ENCODE peak calls at places on chromosomes 13 and 19, in four cellular contexts. D, S, X and B are unnamed samples.

GRCh38 chr13:38024431-38024830 is 154.9 kb upstream of the TRPC4 start:
- DNase-seq in X (no peak), S (peak), D (no peak), B (no peak)

GRCh38 chr19:13937479-13938360 is 497 bp downstream of the PODNL1 start:
- DNase-seq in D (no peak), S (no peak), X (no peak), B (no peak)

GRCh38 chr13:103066991-103067390 is 774 bp upstream of the SLC10A2 start:
- DNase-seq in D (no peak), S (no peak), X (no peak), B (no peak)

GRCh38 chr19:2960120-2960519 is 15.3 kb upstream of the ZNF77 start:
- DNase-seq in S (no peak), D (no peak), X (no peak), B (no peak)

GRCh38 chr19:13892885-13893284 is 13.0 kb downstream of the BRME1 start:
- DNase-seq in X (no peak), S (no peak), D (no peak), B (no peak)

GRCh38 chr19:38684078-38684861 is 36.8 kb downstream of the ACTN4 start:
- DNase-seq in X (peak), D (peak), S (peak), B (peak)

GRCh38 chr13:48902421-48902820 is 73.3 kb upstream of the FNDC3A start:
- DNase-seq in D (no peak), S (no peak), X (no peak), B (no peak)

GRCh38 chr13:76868451-76868850 is 17.8 kb downstream of the KCTD12 start:
- DNase-seq in X (no peak), S (no peak), D (no peak), B (no peak)

GRCh38 chr19:821976-822773 is 420 bp upstream of the PLPPR3 start:
- DNase-seq in D (no peak), S (no peak), X (no peak), B (no peak)

GRCh38 chr19:55528030-55528801 is 8.7 kb downstream of the SBK2 start:
- DNase-seq in D (no peak), X (no peak), S (no peak), B (no peak)

GRCh38 chr19:4456843-4457653 is 546 bp downstream of the UBXN6 start:
- DNase-seq in D (no peak), X (peak), S (no peak), B (no peak)

GRCh38 chr13:31742102-31742695 is 2.9 kb downstream of the RXFP2 start:
- DNase-seq in X (peak), S (peak), D (peak), B (no peak)

GRCh38 chr19:16476401-16476800 is 4.6 kb upstream of the EPS15L1 start:
- DNase-seq in D (no peak), S (no peak), X (peak), B (no peak)

GRCh38 chr19:45705115-45705514 is 12.6 kb downstream of the QPCTL start:
- DNase-seq in S (no peak), X (no peak), D (no peak), B (no peak)

GRCh38 chr19:54452626-54453025 is 3.6 kb downstream of the LENG8 start:
- DNase-seq in D (no peak), X (no peak), S (no peak), B (no peak)

GRCh38 chr13:33188093-33188882 is 97.3 kb downstream of the STARD13 start:
- DNase-seq in S (no peak), D (no peak), X (no peak), B (no peak)

GRCh38 chr13:104608280-104608679 is 1542.1 kb upstream of the SLC10A2 start:
- DNase-seq in D (no peak), S (no peak), X (no peak), B (no peak)

GRCh38 chr13:81012031-81012430 is 671.1 kb upstream of the SPRY2 start:
- DNase-seq in X (no peak), D (no peak), S (no peak), B (no peak)

GRCh38 chr19:31290926-31291590 is 58.2 kb downstream of the TSHZ3 start:
- DNase-seq in D (no peak), X (no peak), S (no peak), B (no peak)

GRCh38 chr19:47398707-47399106 is 20.6 kb downstream of the MEIS3 start:
- DNase-seq in X (no peak), D (no peak), S (no peak), B (no peak)

GRCh38 chr19:46115396-46116109 is 8.9 kb downstream of the IGFL3 start:
- DNase-seq in D (peak), S (peak), X (no peak), B (peak)

GRCh38 chr19:1668339-1669123 is 16.1 kb upstream of the TCF3 start:
- DNase-seq in S (no peak), D (no peak), X (no peak), B (no peak)

GRCh38 chr13:78609464-78610205 is 6.3 kb upstream of the POU4F1 start:
- DNase-seq in X (no peak), D (no peak), S (no peak), B (no peak)

GRCh38 chr19:10471909-10472308 is 31.2 kb downstream of the KEAP1 start:
- DNase-seq in D (no peak), S (no peak), X (peak), B (no peak)

GRCh38 chr19:5484398-5485285 is 29.4 kb downstream of the ZNRF4 start:
- DNase-seq in S (peak), X (no peak), D (no peak), B (no peak)

GRCh38 chr19:57583104-57583520 is 833 bp upstream of the ZIK1 start:
- DNase-seq in S (no peak), D (no peak), X (no peak), B (no peak)

GRCh38 chr19:3470500-3471128 is 9.7 kb downstream of the SMIM24 start:
- DNase-seq in X (no peak), S (no peak), D (no peak), B (no peak)

GRCh38 chr19:33713194-33713593 is 83.5 kb upstream of the KCTD15 start:
- DNase-seq in S (no peak), X (no peak), D (no peak), B (no peak)

GRCh38 chr19:38685666-38686529 is 38.4 kb downstream of the ACTN4 start:
- DNase-seq in X (peak), S (peak), D (no peak), B (no peak)

GRCh38 chr13:89066868-89067466 is 1395.8 kb downstream of the SLITRK5 start:
- DNase-seq in S (peak), D (no peak), X (peak), B (no peak)

GRCh38 chr19:48351341-48351752 is 12.4 kb downstream of the TMEM143 start:
- DNase-seq in X (peak), D (no peak), S (no peak), B (no peak)

GRCh38 chr13:43196171-43196611 is 172.8 kb downstream of the DNAJC15 start:
- DNase-seq in D (no peak), X (no peak), S (no peak), B (no peak)

GRCh38 chr19:53057904-53058579 is 13.5 kb downstream of the ERVV-2 start:
- DNase-seq in D (no peak), X (no peak), S (no peak), B (no peak)

GRCh38 chr19:10720607-10721125 is 2.8 kb downstream of the DNM2 start:
- DNase-seq in S (no peak), X (no peak), D (no peak), B (no peak)

GRCh38 chr13:94210826-94211225 is 268.7 kb downstream of the DCT start:
- DNase-seq in X (no peak), S (no peak), D (no peak), B (no peak)

GRCh38 chr19:50050406-50051223 is 24.8 kb downstream of the ZNF473 start:
- DNase-seq in X (peak), S (no peak), D (peak), B (peak)

GRCh38 chr13:101556676-101557121 is 104.2 kb downstream of the ITGBL1 start:
- DNase-seq in D (no peak), X (no peak), S (no peak), B (no peak)

GRCh38 chr19:49925486-49925885 is 3.5 kb upstream of the ATF5 start:
- DNase-seq in X (no peak), D (no peak), S (no peak), B (no peak)

GRCh38 chr19:4154571-4155312 is 1.3 kb downstream of the CREB3L3 start:
- DNase-seq in X (no peak), D (no peak), S (no peak), B (no peak)

GRCh38 chr19:44748426-44749254 is at the start of gene BCL3:
- DNase-seq in S (no peak), D (no peak), X (peak), B (no peak)

GRCh38 chr19:41956621-41957020 is 2.5 kb downstream of the RABAC1 start:
- DNase-seq in D (no peak), X (no peak), S (no peak), B (no peak)

GRCh38 chr19:41957838-41958366 is 1.2 kb downstream of the RABAC1 start:
- DNase-seq in D (peak), X (peak), S (peak), B (peak)

GRCh38 chr19:41957161-41957837 is 1.8 kb downstream of the RABAC1 start:
- DNase-seq in D (no peak), X (no peak), S (no peak), B (no peak)

GRCh38 chr19:41959056-41960053 is at the start of gene RABAC1:
- DNase-seq in D (peak), S (peak), X (peak), B (peak)

GRCh38 chr19:41958367-41959055 is 610 bp downstream of the RABAC1 start:
- DNase-seq in D (no peak), X (peak), S (peak), B (no peak)
- H3K4me3 ChIP-seq in D (peak), X (peak), S (peak), B (peak)

DNA sequence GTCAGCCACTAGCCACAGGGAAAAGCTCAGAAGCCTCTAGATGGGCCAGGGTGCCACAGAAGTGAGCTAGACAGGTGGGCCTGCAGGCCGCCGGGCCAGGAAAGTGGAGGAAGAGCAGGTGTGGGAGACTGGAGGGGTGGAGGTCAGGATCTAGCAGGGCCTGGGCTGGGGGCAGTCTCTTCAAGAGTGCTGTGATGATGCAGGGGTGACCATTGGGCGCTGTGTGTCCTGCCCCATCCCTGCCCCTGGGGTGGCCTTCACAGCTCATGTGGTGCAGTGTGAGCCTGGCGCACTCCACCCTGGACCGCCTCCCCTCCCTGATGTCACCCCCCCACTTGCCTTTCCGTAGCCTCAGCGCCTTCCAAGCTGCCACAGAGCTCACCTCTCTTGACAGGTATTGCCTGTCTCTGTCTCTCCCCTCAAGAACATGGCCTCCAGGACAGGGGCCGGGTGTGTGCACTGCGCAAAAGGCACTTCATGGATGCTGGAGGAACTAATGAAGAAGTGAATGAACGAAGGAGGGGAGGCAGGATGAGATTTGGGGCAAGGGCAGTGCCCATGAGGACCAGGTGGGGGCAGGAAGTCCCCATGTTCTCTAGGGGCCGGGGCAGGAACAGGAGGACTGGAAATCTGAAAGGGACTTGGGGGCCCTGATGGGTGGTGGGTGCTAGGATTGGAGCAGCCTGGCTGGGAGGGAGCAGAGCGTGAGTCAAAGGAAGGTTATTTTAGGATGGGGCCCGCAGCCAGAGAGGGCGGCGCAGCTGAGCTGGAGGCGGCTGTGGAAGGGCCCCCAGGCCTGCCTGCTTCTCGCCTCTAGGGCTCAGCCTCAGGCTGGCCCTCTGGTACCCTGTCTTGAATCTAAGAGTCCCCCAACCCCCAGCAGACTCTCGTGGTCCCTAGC is 6.6 kb downstream of the SSBP4 start:
- DNase-seq in D (no peak), S (no peak), X (peak), B (no peak)
- TF ChIP-seq CTCF in D (no peak), S (peak), X (peak), B (peak)

GRCh38 chr19:40366697-40367561 is 18.4 kb downstream of the PLD3 start:
- DNase-seq in X (peak), D (no peak), S (peak), B (no peak)
- H3K4me3 ChIP-seq in X (no peak), D (no peak), S (peak), B (no peak)

GRCh38 chr13:84985860-84986259 is 813.4 kb downstream of the SLITRK6 start:
- DNase-seq in D (no peak), S (no peak), X (no peak), B (no peak)

GRCh38 chr13:84980571-84980970 is 818.6 kb downstream of the SLITRK6 start:
- DNase-seq in D (no peak), X (no peak), S (no peak), B (no peak)

DNA sequence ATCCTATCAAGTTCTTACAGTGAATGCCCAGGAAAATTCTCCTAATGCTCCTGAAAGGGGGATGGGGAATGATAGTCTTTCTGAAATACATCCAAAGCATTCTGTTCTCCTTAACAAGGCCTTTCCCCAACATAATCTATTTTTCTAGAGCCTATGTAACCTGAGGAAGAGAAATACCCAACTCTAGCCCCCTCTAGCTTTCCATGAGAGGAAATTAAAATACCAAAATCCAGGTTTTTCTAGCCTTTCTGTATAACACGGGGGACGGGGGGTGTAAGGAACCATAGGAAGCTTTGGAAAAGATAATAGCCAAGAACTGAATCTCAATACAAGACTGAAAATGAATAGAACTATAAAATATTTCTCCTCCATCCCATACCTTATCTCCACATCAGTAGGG is 815.9 kb downstream of the SLITRK6 start:
- DNase-seq in S (no peak), X (no peak), D (no peak), B (no peak)
- TF ChIP-seq CTCF in S (no peak), X (no peak), D (no peak), B (no peak)

GRCh38 chr13:107865643-107866006 is 349.7 kb downstream of the LIG4 start:
- DNase-seq in S (no peak), X (peak), D (no peak), B (no peak)
- H3K4me3 ChIP-seq in S (peak), X (no peak), D (no peak), B (peak)

GRCh38 chr13:35840991-35841604 is 290.1 kb downstream of the DCLK1 start:
- DNase-seq in X (no peak), D (no peak), S (no peak), B (no peak)
- TF ChIP-seq CTCF in X (no peak), D (no peak), S (no peak), B (no peak)